ENCODE peak calls at places on chromosomes 3 and 15, in nine cellular contexts. T is esophagus squamous epithelium, O is NCI-H460, A is NCI-H748 treated with DMSO at 0.1 percent for 48 hours, Q is cerebellar nuclear complex, M is Caki2, L is B cell, N is AG08396, Z is amniotic stem cell. F is an unnamed sample.
A peak's percentile ranks its signal among the peaks of the same experiment; 100 is the strongest.

GRCh38 chr15:48897144-48897814 is 19.3 kb downstream of the EID1 start:
- DNase-seq in A (no peak), Q (no peak), T (no peak), Z (no peak), M (no peak), O (peak; percentile 54), L (no peak), N (peak; percentile 53), F (no peak)

GRCh38 chr3:9777695-9778023 is 7.9 kb upstream of the CAMK1 start:
- DNase-seq in M (no peak), Q (no peak), N (no peak), O (no peak), Z (no peak), A (no peak), L (no peak), T (no peak), F (no peak)

GRCh38 chr3:72161870-72162617 is 377.1 kb upstream of the PROK2 start:
- DNase-seq in L (no peak), O (no peak), T (no peak), N (no peak), M (peak; percentile 80), Z (peak; percentile 27), A (peak; percentile 22), Q (no peak), F (no peak)

GRCh38 chr15:74259324-74259712 is 23.2 kb downstream of the CCDC33 start:
- DNase-seq in A (no peak), L (no peak), T (no peak), M (no peak), N (no peak), O (no peak), Z (no peak), Q (no peak), F (no peak)

GRCh38 chr15:89958107-89958805 is 42.9 kb upstream of the ZNF710 start:
- DNase-seq in T (no peak), A (no peak), M (no peak), O (no peak), Q (no peak), N (no peak), Z (no peak), L (no peak), F (no peak)

GRCh38 chr3:115930922-115931321 is 307.6 kb downstream of the GAP43 start:
- DNase-seq in Z (no peak), A (no peak), Q (no peak), L (no peak), M (no peak), N (no peak), O (no peak), T (no peak), F (no peak)

GRCh38 chr3:194676471-194676870 is 4.5 kb upstream of the LSG1 start:
- DNase-seq in L (no peak), Z (no peak), T (no peak), Q (no peak), O (no peak), A (no peak), N (no peak), M (no peak), F (no peak)

GRCh38 chr3:159821148-159821547 is 167.5 kb upstream of the IL12A start:
- DNase-seq in T (no peak), M (peak; percentile 74), N (no peak), Z (no peak), Q (no peak), A (no peak), L (no peak), O (no peak), F (no peak)

GRCh38 chr3:72210248-72210647 is 425.3 kb upstream of the PROK2 start:
- DNase-seq in O (no peak), N (no peak), A (no peak), T (no peak), M (no peak), L (no peak), Z (no peak), Q (no peak), F (no peak)

GRCh38 chr3:47016934-47017435 is 37.5 kb downstream of the NBEAL2 start:
- DNase-seq in O (no peak), A (no peak), Z (peak; percentile 57), L (no peak), M (no peak), T (no peak), Q (no peak), N (peak; percentile 70), F (peak; percentile 72)

GRCh38 chr15:67179411-67179995 is 75.0 kb downstream of the AAGAB start:
- DNase-seq in Z (no peak), M (no peak), O (no peak), N (no peak), L (no peak), A (no peak), T (no peak), Q (no peak), F (no peak)

F was measured in kidney epithelial cell.